ENCODE peak calls at places on chromosome 1, in six cellular contexts. One of them, this sample, is unnamed.

GRCh38 chr1:12626888-12627287 is 8.9 kb upstream of the DHRS3 start:
- DNase-seq in foreskin fibroblast: no peak
- DNase-seq in PC-3: no peak
- DNase-seq in endothelial cell: no peak
- DNase-seq in hepatocyte: no peak
- DNase-seq in upper lobe of right lung: no peak
- DNase-seq in this sample: no peak

GRCh38 chr1:22351757-22352080 is 99.9 kb upstream of the ZBTB40 start:
- DNase-seq in endothelial cell: no peak
- DNase-seq in upper lobe of right lung: no peak
- DNase-seq in hepatocyte: no peak
- DNase-seq in PC-3: no peak
- DNase-seq in foreskin fibroblast: no peak
- DNase-seq in this sample: peak; percentile 62

GRCh38 chr1:96727860-96728259 is 6.3 kb downstream of the PTBP2 start:
- DNase-seq in endothelial cell: no peak
- DNase-seq in foreskin fibroblast: no peak
- DNase-seq in upper lobe of right lung: no peak
- DNase-seq in PC-3: no peak
- DNase-seq in hepatocyte: no peak
- DNase-seq in this sample: no peak

GRCh38 chr1:172321429-172321828 is 99.1 kb upstream of the C1orf105 start:
- DNase-seq in foreskin fibroblast: peak; percentile 61
- DNase-seq in endothelial cell: no peak
- DNase-seq in PC-3: peak; percentile 31
- DNase-seq in upper lobe of right lung: no peak
- DNase-seq in hepatocyte: no peak
- DNase-seq in this sample: no peak

GRCh38 chr1:7149080-7149838 is 364.0 kb downstream of the CAMTA1 start:
- DNase-seq in endothelial cell: no peak
- DNase-seq in foreskin fibroblast: no peak
- DNase-seq in PC-3: no peak
- DNase-seq in upper lobe of right lung: peak; percentile 87
- DNase-seq in hepatocyte: peak; percentile 21
- DNase-seq in this sample: peak; percentile 84

GRCh38 chr1:66788231-66788939 is 12.7 kb downstream of the INSL5 start:
- DNase-seq in upper lobe of right lung: no peak
- DNase-seq in PC-3: peak; percentile 75
- DNase-seq in foreskin fibroblast: no peak
- DNase-seq in endothelial cell: no peak
- DNase-seq in hepatocyte: no peak
- DNase-seq in this sample: no peak

GRCh38 chr1:73176902-73177301 is 894.6 kb upstream of the NEGR1 start:
- DNase-seq in foreskin fibroblast: no peak
- DNase-seq in endothelial cell: no peak
- DNase-seq in upper lobe of right lung: no peak
- DNase-seq in PC-3: no peak
- DNase-seq in hepatocyte: no peak
- DNase-seq in this sample: no peak

GRCh38 chr1:87219141-87219540 is 109.5 kb upstream of the LMO4 start:
- DNase-seq in hepatocyte: no peak
- DNase-seq in PC-3: no peak
- DNase-seq in foreskin fibroblast: no peak
- DNase-seq in endothelial cell: no peak
- DNase-seq in upper lobe of right lung: no peak
- DNase-seq in this sample: no peak

GRCh38 chr1:203324103-203325003 is 19.0 kb downstream of the BTG2 start:
- DNase-seq in endothelial cell: no peak
- DNase-seq in hepatocyte: no peak
- DNase-seq in upper lobe of right lung: peak; percentile 72
- DNase-seq in PC-3: no peak
- DNase-seq in foreskin fibroblast: no peak
- DNase-seq in this sample: no peak

GRCh38 chr1:47972864-47973437 is 24.2 kb downstream of the TRABD2B start:
- DNase-seq in hepatocyte: no peak
- DNase-seq in foreskin fibroblast: no peak
- DNase-seq in PC-3: no peak
- DNase-seq in upper lobe of right lung: no peak
- DNase-seq in endothelial cell: peak; percentile 48
- DNase-seq in this sample: no peak
- TF ChIP-seq CTCF in hepatocyte: peak; percentile 37
- TF ChIP-seq CTCF in foreskin fibroblast: no peak
- TF ChIP-seq CTCF in PC-3: peak; percentile 62
- TF ChIP-seq CTCF in upper lobe of right lung: peak; percentile 15
- TF ChIP-seq CTCF in endothelial cell: peak; percentile 36
- TF ChIP-seq CTCF in this sample: peak; percentile 80

DNA sequence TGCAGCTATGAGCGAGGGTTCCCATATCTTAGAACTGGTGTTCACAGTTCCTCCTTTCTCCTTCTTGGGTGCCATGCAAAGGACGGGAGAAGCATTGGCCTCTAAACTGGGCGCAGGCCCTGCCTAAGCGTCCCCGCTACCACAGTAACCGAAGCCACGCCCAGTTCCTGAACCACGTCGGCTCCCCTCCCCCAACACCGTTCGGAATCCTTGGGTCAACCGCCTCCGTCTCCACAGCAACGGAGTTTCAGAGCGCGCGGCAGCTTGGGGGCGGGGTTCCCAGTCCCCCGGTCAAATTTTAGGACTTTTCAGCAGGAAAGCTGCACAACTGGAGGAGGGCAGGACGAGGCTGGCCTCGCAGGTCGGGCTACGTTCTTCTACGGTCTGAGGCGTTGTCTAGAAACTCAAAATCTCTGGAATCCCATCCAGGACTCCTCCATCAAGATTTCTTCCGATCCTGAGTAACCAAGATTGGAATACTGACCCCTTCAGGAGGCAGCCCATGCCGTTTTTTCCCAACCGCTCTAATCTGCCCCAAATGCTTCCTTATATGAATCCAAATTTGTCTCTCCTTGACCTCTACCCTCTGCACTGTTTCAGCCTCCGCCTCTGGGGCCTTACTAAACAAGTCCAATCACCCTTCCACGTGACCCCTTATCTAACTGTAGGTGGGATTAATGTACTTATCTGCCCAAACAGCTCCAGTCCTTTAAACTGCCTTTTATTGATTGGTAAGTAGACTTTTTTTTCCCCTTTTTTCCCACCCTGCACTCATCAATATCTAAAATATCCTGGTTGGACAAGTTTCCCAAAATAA is at the start of gene SPAG17:
- DNase-seq in endothelial cell: peak; percentile 89
- DNase-seq in hepatocyte: peak; percentile 92
- DNase-seq in PC-3: no peak
- DNase-seq in upper lobe of right lung: peak; percentile 77
- DNase-seq in foreskin fibroblast: peak; percentile 28
- DNase-seq in this sample: peak; percentile 98
- TF ChIP-seq CTCF in endothelial cell: no peak
- TF ChIP-seq CTCF in hepatocyte: peak; percentile 44
- TF ChIP-seq CTCF in PC-3: no peak
- TF ChIP-seq CTCF in upper lobe of right lung: no peak
- TF ChIP-seq CTCF in foreskin fibroblast: peak; percentile 56
- TF ChIP-seq CTCF in this sample: peak; percentile 77

DNA sequence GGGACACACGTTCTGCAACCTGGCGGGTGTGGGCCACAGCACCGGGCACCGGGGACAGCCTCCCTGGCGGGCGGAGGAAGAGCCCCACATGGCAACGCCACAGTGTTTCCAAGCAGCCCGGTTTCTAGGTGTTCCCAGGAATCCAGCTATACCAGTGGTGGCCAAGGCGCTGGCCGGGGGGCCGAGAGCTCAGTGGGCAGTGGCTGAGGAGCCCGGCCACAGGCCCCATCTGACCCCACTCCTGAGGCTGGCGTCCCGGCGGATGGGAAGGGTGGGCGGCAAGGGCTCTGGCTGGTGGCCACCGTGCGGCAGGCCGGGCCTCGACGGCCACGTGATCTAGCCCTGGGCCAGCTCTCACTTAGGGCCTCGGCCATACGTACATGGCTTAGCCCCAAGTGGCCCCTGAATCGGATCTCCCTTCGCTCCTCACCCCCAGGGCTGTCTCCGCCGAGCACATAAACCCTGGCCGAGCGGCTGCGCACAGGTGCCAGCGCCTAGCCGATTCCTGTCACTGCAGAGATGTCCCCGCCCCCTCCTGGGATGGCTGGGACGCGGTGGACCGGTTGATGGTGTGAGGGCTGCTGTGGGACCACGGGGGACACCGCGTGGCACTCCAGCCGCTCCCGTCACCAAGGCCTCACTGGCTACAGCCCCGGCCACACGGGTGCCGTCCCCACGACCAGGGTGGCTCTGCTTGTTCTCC is 68.6 kb downstream of the MORN1 start:
- DNase-seq in hepatocyte: peak; percentile 61
- DNase-seq in foreskin fibroblast: no peak
- DNase-seq in PC-3: no peak
- DNase-seq in upper lobe of right lung: no peak
- DNase-seq in endothelial cell: no peak
- DNase-seq in this sample: no peak
- TF ChIP-seq CTCF in hepatocyte: no peak
- TF ChIP-seq CTCF in foreskin fibroblast: no peak
- TF ChIP-seq CTCF in PC-3: no peak
- TF ChIP-seq CTCF in upper lobe of right lung: no peak
- TF ChIP-seq CTCF in endothelial cell: no peak
- TF ChIP-seq CTCF in this sample: no peak

GRCh38 chr1:207892764-207893163 is 18.2 kb downstream of the CD34 start:
- DNase-seq in PC-3: no peak
- DNase-seq in upper lobe of right lung: no peak
- DNase-seq in foreskin fibroblast: no peak
- DNase-seq in endothelial cell: no peak
- DNase-seq in hepatocyte: no peak
- DNase-seq in this sample: peak; percentile 4
- TF ChIP-seq CTCF in PC-3: no peak
- TF ChIP-seq CTCF in upper lobe of right lung: no peak
- TF ChIP-seq CTCF in foreskin fibroblast: no peak
- TF ChIP-seq CTCF in endothelial cell: no peak
- TF ChIP-seq CTCF in hepatocyte: no peak
- TF ChIP-seq CTCF in this sample: no peak

GRCh38 chr1:2134232-2134603 is 60.4 kb downstream of the FAAP20 start:
- DNase-seq in hepatocyte: no peak
- DNase-seq in endothelial cell: no peak
- DNase-seq in foreskin fibroblast: no peak
- DNase-seq in PC-3: no peak
- DNase-seq in upper lobe of right lung: no peak
- DNase-seq in this sample: no peak

GRCh38 chr1:2134604-2135307 is 59.8 kb downstream of the FAAP20 start:
- DNase-seq in foreskin fibroblast: no peak
- DNase-seq in PC-3: no peak
- DNase-seq in endothelial cell: no peak
- DNase-seq in upper lobe of right lung: peak; percentile 75
- DNase-seq in hepatocyte: peak; percentile 68
- DNase-seq in this sample: no peak

GRCh38 chr1:2135866-2136265 is 58.7 kb downstream of the FAAP20 start:
- DNase-seq in endothelial cell: no peak
- DNase-seq in foreskin fibroblast: no peak
- DNase-seq in PC-3: no peak
- DNase-seq in hepatocyte: peak; percentile 45
- DNase-seq in upper lobe of right lung: peak; percentile 62
- DNase-seq in this sample: no peak

GRCh38 chr1:2136386-2136821 is 58.2 kb downstream of the FAAP20 start:
- DNase-seq in upper lobe of right lung: peak; percentile 55
- DNase-seq in foreskin fibroblast: no peak
- DNase-seq in hepatocyte: no peak
- DNase-seq in PC-3: no peak
- DNase-seq in endothelial cell: no peak
- DNase-seq in this sample: no peak

GRCh38 chr1:2135425-2135824 is 59.1 kb downstream of the FAAP20 start:
- DNase-seq in hepatocyte: peak; percentile 95
- DNase-seq in PC-3: peak; percentile 21
- DNase-seq in foreskin fibroblast: peak; percentile 70
- DNase-seq in endothelial cell: no peak
- DNase-seq in upper lobe of right lung: peak; percentile 91
- DNase-seq in this sample: no peak
- TF ChIP-seq CTCF in hepatocyte: peak; percentile 25
- TF ChIP-seq CTCF in PC-3: no peak
- TF ChIP-seq CTCF in foreskin fibroblast: no peak
- TF ChIP-seq CTCF in endothelial cell: no peak
- TF ChIP-seq CTCF in upper lobe of right lung: no peak
- TF ChIP-seq CTCF in this sample: no peak

DNA sequence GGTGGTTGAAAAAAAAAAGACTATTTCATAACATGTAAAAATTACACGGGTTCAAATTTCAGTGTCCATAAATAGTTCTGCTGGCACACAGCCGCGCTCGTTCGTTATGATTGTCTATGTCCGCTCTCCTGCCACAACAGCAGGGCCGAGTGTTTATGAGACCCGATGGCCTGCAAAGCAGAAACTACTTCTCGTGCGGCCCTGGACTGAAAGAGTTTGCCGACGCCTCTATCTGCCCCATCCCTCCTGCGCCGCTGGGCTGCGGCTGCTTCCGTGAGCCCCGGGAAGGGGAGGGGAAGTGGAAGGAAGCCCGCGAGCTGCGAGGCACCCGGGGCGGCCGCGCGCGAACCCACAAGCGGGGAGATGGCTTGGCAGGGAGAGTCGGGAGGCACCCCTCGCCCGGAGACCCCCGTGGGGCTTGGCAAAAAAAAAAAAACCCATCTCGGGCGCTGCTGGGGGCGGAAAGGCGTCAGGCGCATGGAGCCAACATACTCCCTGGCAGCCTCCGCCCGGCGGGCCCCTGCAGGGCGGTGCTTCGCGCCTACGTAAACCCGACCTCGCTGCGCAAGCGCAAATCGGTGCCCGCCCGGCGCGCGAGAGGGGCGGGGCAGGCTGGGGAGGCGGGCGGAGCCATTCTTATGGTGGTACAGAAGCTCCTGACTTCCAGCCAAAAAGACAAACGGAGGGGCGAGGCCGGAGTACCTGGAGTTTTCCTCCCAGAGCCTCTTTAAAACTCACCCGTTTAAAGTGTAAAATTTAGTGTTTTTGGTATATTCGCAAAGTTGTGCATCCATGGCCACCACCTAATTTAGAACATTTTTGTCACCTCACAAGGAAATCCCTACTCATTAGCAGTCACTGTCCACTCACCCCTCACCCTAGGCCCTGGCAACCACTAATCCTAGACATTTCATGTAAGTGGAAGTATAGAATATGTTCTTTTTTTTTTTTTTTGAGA is 8.3 kb downstream of the SLC27A3 start:
- DNase-seq in upper lobe of right lung: peak; percentile 96
- DNase-seq in foreskin fibroblast: peak; percentile 90
- DNase-seq in hepatocyte: peak; percentile 97
- DNase-seq in endothelial cell: peak; percentile 92
- DNase-seq in PC-3: peak; percentile 96
- DNase-seq in this sample: peak; percentile 97
- TF ChIP-seq CTCF in upper lobe of right lung: no peak
- TF ChIP-seq CTCF in foreskin fibroblast: no peak
- TF ChIP-seq CTCF in hepatocyte: no peak
- TF ChIP-seq CTCF in endothelial cell: no peak
- TF ChIP-seq CTCF in PC-3: no peak
- TF ChIP-seq CTCF in this sample: peak; percentile 40

GRCh38 chr1:55478742-55479141 is 263.6 kb upstream of the USP24 start:
- DNase-seq in foreskin fibroblast: no peak
- DNase-seq in upper lobe of right lung: no peak
- DNase-seq in PC-3: peak; percentile 79
- DNase-seq in endothelial cell: no peak
- DNase-seq in hepatocyte: no peak
- DNase-seq in this sample: no peak
- TF ChIP-seq CTCF in foreskin fibroblast: no peak
- TF ChIP-seq CTCF in upper lobe of right lung: no peak
- TF ChIP-seq CTCF in PC-3: peak; percentile 70
- TF ChIP-seq CTCF in endothelial cell: no peak
- TF ChIP-seq CTCF in hepatocyte: no peak
- TF ChIP-seq CTCF in this sample: peak; percentile 63

This sample was measured in endodermal cell.